ENCODE peak calls at places on chromosomes 7 and 10, in five cellular contexts. T, F, G, A and L are unnamed samples.

GRCh38 chr10:75347211-75347610 is 54.4 kb downstream of the ZNF503 start:
- DNase-seq in T (no peak), F (no peak), G (no peak), A (no peak), L (no peak)

GRCh38 chr10:106535304-106535964 is 629.1 kb downstream of the SORCS1 start:
- DNase-seq in T (no peak), F (no peak), G (peak), A (no peak), L (no peak)

GRCh38 chr7:108335264-108335918 is 120.8 kb downstream of the NRCAM start:
- DNase-seq in T (no peak), F (no peak), G (no peak), A (no peak), L (no peak)

GRCh38 chr10:106573106-106573505 is 591.4 kb downstream of the SORCS1 start:
- DNase-seq in T (no peak), F (no peak), G (no peak), A (no peak), L (no peak)

GRCh38 chr7:90173127-90173844 is 19.0 kb downstream of the STEAP1 start:
- DNase-seq in T (no peak), F (peak), G (no peak), A (peak), L (no peak)

GRCh38 chr7:20172736-20173334 is 44.3 kb downstream of the MACC1 start:
- DNase-seq in T (peak), F (peak), G (peak), A (no peak), L (peak)

GRCh38 chr10:101536800-101537199 is 51.3 kb downstream of the POLL start:
- DNase-seq in T (no peak), F (peak), G (peak), A (no peak), L (peak)

GRCh38 chr10:58107506-58107905 is 160.2 kb downstream of the IPMK start:
- DNase-seq in T (no peak), F (no peak), G (no peak), A (no peak), L (no peak)

GRCh38 chr10:64507869-64508609 is 986.8 kb downstream of the REEP3 start:
- DNase-seq in T (no peak), F (no peak), G (no peak), A (no peak), L (no peak)

GRCh38 chr7:43572516-43573049 is 10.3 kb upstream of the STK17A start:
- DNase-seq in T (no peak), F (no peak), G (no peak), A (no peak), L (no peak)
- TF ChIP-seq SUZ12 in T (no peak), F (no peak), G (no peak), A (no peak), L (no peak)

GRCh38 chr7:50446542-50446960 is 3.6 kb downstream of the FIGNL1 start:
- DNase-seq in T (no peak), F (peak), G (no peak), A (peak), L (no peak)
- TF ChIP-seq SUZ12 in T (no peak), F (no peak), G (no peak), A (no peak), L (no peak)

DNA sequence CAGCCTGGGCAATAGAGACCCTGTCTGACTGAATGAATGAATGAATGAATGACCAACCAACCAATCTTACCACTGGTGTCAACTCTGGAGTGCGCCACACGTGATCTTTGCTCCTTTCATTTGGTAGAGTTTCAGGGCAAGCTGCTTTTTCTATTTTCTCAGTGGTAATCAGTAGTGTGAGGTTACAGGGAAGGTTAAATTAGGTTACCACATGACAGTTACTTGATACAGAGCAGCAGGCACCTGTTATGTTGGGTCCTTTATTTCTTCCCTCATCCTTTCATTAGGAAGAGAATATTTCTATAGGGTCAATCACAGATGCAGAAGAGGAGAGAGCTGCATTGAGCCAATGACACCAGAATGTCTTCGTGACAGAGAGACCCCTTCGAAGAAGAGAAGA is 167.8 kb downstream of the KIAA1217 start:
- DNase-seq in T (no peak), F (no peak), G (no peak), A (no peak), L (no peak)
- TF ChIP-seq SUZ12 in T (no peak), F (no peak), G (no peak), A (no peak), L (no peak)

GRCh38 chr7:74306737-74307469 is 17.7 kb downstream of the CLIP2 start:
- DNase-seq in T (no peak), F (no peak), G (no peak), A (no peak), L (no peak)
- TF ChIP-seq SUZ12 in T (no peak), F (no peak), G (no peak), A (no peak), L (no peak)

DNA sequence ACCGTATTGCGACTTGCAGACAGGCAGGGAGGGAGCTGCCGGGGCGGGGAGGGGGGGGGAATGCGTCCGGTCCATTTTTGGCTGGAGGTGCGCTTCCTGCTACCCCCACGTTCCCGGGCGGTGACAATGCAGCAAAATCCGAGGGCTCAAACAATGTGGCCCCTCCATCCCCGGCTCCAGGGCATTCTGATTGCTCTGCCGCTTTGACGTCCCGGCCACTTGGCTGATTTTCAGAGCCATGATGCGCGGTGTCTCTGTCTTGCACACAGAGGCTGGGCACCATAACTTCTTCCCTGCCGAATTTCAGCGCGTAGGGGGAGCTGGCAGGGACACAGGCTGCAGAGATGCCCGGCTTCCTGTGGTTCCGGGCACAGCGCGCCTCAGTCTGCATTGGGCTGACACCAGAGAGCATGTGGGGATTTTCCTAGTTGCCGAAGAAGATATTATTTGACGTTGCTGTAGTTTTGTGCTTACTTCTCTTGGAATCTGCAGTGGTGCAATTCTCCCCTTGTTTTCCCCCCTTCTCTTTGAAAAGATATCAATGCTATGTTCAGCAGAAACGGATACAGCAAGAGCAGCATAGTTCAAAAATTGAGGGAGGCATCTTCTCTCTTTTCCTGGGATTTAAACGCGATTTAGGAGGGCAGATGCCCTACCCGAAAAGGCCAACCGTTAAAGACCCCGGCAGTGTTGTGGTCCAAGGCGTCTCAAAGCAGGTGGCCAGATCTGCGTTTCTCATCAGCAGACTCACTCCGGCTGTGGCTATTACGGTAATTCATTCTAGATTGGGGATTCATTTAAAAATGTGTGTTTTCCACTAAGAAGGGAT is 1.4 kb downstream of the HECW1 start:
- DNase-seq in T (no peak), F (no peak), G (no peak), A (no peak), L (no peak)
- TF ChIP-seq SUZ12 in T (no peak), F (no peak), G (no peak), A (no peak), L (no peak)

DNA sequence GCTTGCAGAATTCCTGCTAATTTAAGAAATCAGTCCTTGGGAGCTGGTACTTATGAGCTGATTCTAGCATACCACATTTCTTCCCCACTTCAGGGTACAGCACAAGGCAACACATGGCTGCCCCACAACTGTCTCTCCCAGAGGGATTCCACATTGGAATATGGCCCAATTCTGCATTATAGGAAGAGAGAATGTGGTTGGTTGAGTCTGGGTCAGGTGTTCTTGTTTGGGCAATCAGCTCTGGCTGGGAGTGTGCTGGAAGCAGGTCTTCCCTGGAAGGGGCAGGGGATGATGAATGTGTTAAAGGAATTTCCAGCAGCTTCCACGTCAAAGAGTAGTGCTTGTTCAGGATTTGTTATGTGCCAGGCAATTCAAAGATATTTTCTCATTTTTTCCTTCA is 95.7 kb downstream of the BUB3 start:
- DNase-seq in T (no peak), F (no peak), G (no peak), A (no peak), L (no peak)
- TF ChIP-seq SUZ12 in T (no peak), F (no peak), G (no peak), A (no peak), L (no peak)

DNA sequence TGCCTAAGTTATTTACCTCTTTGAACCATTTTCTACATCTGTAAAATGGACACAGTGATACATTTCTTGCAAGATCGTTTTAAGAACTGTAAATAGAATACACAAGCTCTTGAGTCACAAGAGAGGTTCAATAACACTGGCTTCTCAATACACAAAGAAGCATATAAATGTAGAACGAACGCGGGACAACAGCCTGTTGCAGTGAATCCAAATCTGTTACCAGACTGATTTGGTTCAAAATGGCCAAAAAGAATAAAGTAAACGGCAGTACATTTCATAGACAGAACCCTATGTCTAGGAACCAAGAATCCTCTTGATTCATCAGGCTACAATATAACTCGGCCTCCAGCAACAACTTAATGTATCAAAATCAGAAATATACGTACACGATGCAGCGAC is 701 bp downstream of the MTPAP start:
- DNase-seq in T (no peak), F (no peak), G (no peak), A (peak), L (no peak)
- TF ChIP-seq SUZ12 in T (no peak), F (no peak), G (no peak), A (no peak), L (no peak)